ENCODE peak calls at places on chromosomes 2 and 18, in five cellular contexts. R is tibial artery, G is heart right ventricle, P is psoas muscle, V is endodermal cell. L is an unnamed sample.

GRCh38 chr2:195150819-195151218 is 506.2 kb upstream of the SLC39A10 start:
- DNase-seq in G (no peak), V (no peak), R (no peak), P (no peak), L (no peak)

GRCh38 chr2:159267926-159268325 is 18.6 kb downstream of the WDSUB1 start:
- DNase-seq in G (no peak), P (no peak), V (no peak), R (no peak), L (no peak)

GRCh38 chr2:60295591-60295962 is 257.9 kb downstream of the BCL11A start:
- DNase-seq in P (no peak), R (no peak), G (no peak), V (peak; percentile 76), L (no peak)

GRCh38 chr2:95305341-95306058 is 8.4 kb downstream of the KCNIP3 start:
- DNase-seq in V (no peak), G (no peak), P (no peak), R (no peak), L (no peak)

GRCh38 chr2:22626621-22627020 is 758.4 kb upstream of the KLHL29 start:
- DNase-seq in P (no peak), G (no peak), R (no peak), V (peak; percentile 86), L (no peak)

GRCh38 chr2:181140414-181140813 is 160.0 kb downstream of the UBE2E3 start:
- DNase-seq in G (no peak), V (no peak), P (peak; percentile 53), R (peak; percentile 62), L (no peak)

GRCh38 chr2:186595219-186595618 is 5.4 kb downstream of the ITGAV start:
- DNase-seq in R (no peak), P (no peak), V (no peak), G (no peak), L (no peak)

GRCh38 chr2:101745711-101746694 is 48.5 kb downstream of the MAP4K4 start:
- DNase-seq in G (no peak), R (no peak), V (no peak), P (no peak), L (no peak)

GRCh38 chr2:75309596-75310290 is 110.4 kb upstream of the TACR1 start:
- DNase-seq in R (no peak), V (no peak), P (no peak), G (no peak), L (no peak)

GRCh38 chr2:178385595-178386148 is 65.3 kb downstream of the PRKRA start:
- DNase-seq in V (no peak), P (no peak), G (no peak), R (no peak), L (no peak)

GRCh38 chr2:74010087-74010541 is 25.4 kb downstream of the TET3 start:
- DNase-seq in R (no peak), G (peak; percentile 49), V (no peak), P (no peak), L (peak; percentile 81)

GRCh38 chr18:75107196-75107930 is 101.6 kb downstream of the PTGR3 start:
- DNase-seq in G (no peak), P (no peak), R (no peak), V (no peak), L (no peak)

GRCh38 chr2:212998629-212999359 is 152.6 kb downstream of the IKZF2 start:
- DNase-seq in R (no peak), P (no peak), V (no peak), G (no peak), L (no peak)

GRCh38 chr2:38113999-38114708 is 38.2 kb upstream of the CYP1B1 start:
- DNase-seq in R (no peak), V (no peak), G (no peak), P (no peak), L (no peak)

GRCh38 chr2:8204691-8205090 is 477.2 kb upstream of the ID2 start:
- DNase-seq in G (no peak), P (no peak), R (no peak), V (no peak), L (no peak)

GRCh38 chr2:187008111-187008510 is 159.1 kb upstream of the ZSWIM2 start:
- DNase-seq in P (no peak), V (no peak), G (no peak), R (no peak), L (no peak)

GRCh38 chr2:70690846-70691245 is 77.2 kb downstream of the ADD2 start:
- DNase-seq in R (peak; percentile 28), V (peak; percentile 36), G (no peak), P (no peak), L (peak; percentile 22)

GRCh38 chr2:176428943-176429469 is 159.8 kb downstream of the MTX2 start:
- DNase-seq in R (no peak), P (no peak), G (no peak), V (no peak), L (no peak)

GRCh38 chr2:11829324-11829946 is 83.0 kb downstream of the LPIN1 start:
- DNase-seq in V (peak; percentile 95), P (peak; percentile 79), R (peak; percentile 80), G (peak; percentile 71), L (peak; percentile 78)

GRCh38 chr18:77032121-77032758 is 100.3 kb downstream of the MBP start:
- DNase-seq in P (no peak), R (no peak), G (no peak), V (no peak), L (no peak)

GRCh38 chr2:55902971-55903370 is 20.6 kb downstream of the EFEMP1 start:
- DNase-seq in G (no peak), P (no peak), R (no peak), V (no peak), L (no peak)

GRCh38 chr2:1736997-1737480 is 7.3 kb downstream of the PXDN start:
- DNase-seq in P (no peak), R (no peak), G (no peak), V (peak; percentile 39), L (peak; percentile 28)

GRCh38 chr2:128562471-128563347 is 244.0 kb upstream of the HS6ST1 start:
- DNase-seq in R (no peak), P (no peak), V (no peak), G (no peak), L (no peak)

GRCh38 chr2:113157897-113158753 is 15.6 kb upstream of the PSD4 start:
- DNase-seq in V (no peak), R (peak; percentile 39), P (no peak), G (no peak), L (no peak)

GRCh38 chr18:34223164-34223892 is 1.4 kb downstream of the NOL4 start:
- DNase-seq in R (no peak), V (peak; percentile 85), P (no peak), G (no peak), L (no peak)

GRCh38 chr18:48902023-48902855 is 48.5 kb downstream of the SMAD7 start:
- DNase-seq in V (peak; percentile 39), R (peak; percentile 98), G (peak; percentile 91), P (peak; percentile 88), L (peak; percentile 92)

GRCh38 chr2:231563378-231563961 is 29.2 kb upstream of the TEX44 start:
- DNase-seq in G (peak; percentile 34), P (peak; percentile 59), V (peak; percentile 88), R (no peak), L (no peak)

GRCh38 chr2:102592601-102593000 is 26.8 kb upstream of the SLC9A2 start:
- DNase-seq in G (no peak), R (no peak), V (peak; percentile 76), P (no peak), L (no peak)

GRCh38 chr2:237156131-237156856 is 70.6 kb downstream of the COPS8 start:
- DNase-seq in R (peak; percentile 92), V (no peak), P (peak; percentile 90), G (peak; percentile 48), L (no peak)

GRCh38 chr2:42207826-42208225 is 38.7 kb downstream of the EML4 start:
- DNase-seq in R (no peak), V (no peak), P (no peak), G (no peak), L (no peak)

GRCh38 chr18:50240083-50240563 is 26.2 kb downstream of the CFAP53 start:
- DNase-seq in V (no peak), G (no peak), P (no peak), R (no peak), L (no peak)

DNA sequence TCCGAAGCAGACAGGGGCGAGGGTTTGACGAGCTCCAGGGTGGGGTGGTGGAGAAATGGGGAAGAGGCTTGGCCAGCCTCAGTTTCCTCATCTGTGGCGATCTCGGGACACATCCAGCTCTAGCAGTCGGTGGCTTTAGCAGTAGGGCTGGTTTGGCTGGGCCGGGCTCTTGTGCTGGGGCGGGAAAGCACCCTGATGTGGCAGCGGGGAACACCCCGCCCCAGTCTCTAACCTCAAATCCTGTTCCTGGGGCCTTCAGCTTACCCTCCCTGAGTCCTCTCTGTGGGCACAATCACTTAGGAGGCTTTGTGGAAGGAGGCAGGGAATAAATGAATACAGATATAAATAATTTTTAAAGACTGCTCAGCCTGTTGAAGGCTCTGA is 26.5 kb upstream of the MCFD2 start:
- DNase-seq in G (peak; percentile 34), P (peak; percentile 54), R (peak; percentile 78), V (no peak), L (peak; percentile 81)
- H3K4me1 ChIP-seq in G (no peaks in the 10 kb centered on the region), P (peaks cover 10% of the 10 kb centered on the region), R (peaks cover 56% of the 10 kb centered on the region), V (peaks cover 15% of the 10 kb centered on the region), L (peaks cover 38% of the 10 kb centered on the region)

GRCh38 chr2:16322308-16323130 is 343.1 kb downstream of the CYRIA start:
- DNase-seq in V (no peak), P (no peak), R (no peak), G (no peak), L (no peak)

GRCh38 chr2:16320716-16321115 is 344.9 kb downstream of the CYRIA start:
- DNase-seq in R (no peak), V (no peak), P (no peak), G (no peak), L (no peak)

GRCh38 chr2:16321256-16321655 is 344.4 kb downstream of the CYRIA start:
- DNase-seq in V (no peak), P (no peak), R (no peak), G (no peak), L (no peak)

GRCh38 chr2:16323131-16323520 is 342.5 kb downstream of the CYRIA start:
- DNase-seq in P (no peak), V (no peak), G (no peak), R (no peak), L (no peak)

DNA sequence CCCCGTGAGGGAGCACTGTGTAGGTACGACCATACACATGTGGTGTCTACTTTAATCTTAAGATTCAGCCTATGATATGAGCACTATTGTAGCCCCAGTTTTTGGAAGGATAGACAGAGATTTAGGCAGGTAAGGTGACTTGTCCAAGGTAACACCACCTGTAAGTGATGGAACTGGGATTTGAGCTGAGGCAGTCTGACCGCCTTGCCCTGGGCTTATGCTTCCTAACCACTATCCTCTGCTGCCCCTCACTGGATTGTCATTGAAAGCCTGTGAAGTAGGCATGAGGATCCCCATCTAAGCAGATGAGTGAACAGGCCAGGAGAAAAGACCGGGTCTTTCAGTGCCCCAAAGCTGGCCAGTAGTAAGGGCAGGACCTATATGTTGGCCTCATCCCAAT is 343.8 kb downstream of the CYRIA start:
- DNase-seq in R (no peak), P (no peak), V (peak; percentile 66), G (no peak), L (no peak)
- TF ChIP-seq CTCF in R (no peak), P (no peak), V (peak; percentile 65), G (no peak), L (no peak)

GRCh38 chr2:54628957-54629356 is 94.5 kb upstream of the EML6 start:
- DNase-seq in R (no peak), G (no peak), P (no peak), V (no peak), L (no peak)
- H3K4me1 ChIP-seq in R (peaks cover 14% of the 10 kb centered on the region), G (peaks cover 42% of the 10 kb centered on the region), P (peaks cover 20% of the 10 kb centered on the region), V (no peaks in the 10 kb centered on the region), L (peaks cover 39% of the 10 kb centered on the region)

DNA sequence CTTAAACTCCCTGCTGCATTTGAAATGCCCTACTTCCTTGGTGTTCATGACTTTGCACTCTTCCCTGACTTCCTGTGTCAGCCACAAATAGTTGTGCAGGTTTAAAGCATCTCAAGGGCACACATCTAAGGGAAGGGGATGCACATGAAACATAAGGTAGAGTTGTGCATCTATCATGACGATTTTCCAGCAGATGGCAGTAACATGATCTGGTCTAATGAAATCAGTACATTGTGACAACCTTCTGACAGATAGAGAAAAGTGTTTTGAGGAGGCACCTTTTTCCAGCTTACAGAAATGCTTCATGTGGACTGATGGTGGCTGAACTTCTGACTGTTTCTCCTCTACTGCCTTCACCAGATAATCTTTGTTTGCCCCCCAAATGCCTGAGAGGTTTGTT is 238.9 kb downstream of the XIRP2 start:
- DNase-seq in G (no peak), R (no peak), V (no peak), P (no peak), L (no peak)
- TF ChIP-seq CTCF in G (peak; percentile 20), R (no peak), V (no peak), P (peak; percentile 8), L (peak; percentile 34)

L was measured in upper lobe of right lung.